ENCODE peak calls at places on chromosomes 4 and X, in nine cellular contexts. U is fibroblast of pulmonary artery; T is fibroblast of mammary gland; J is AG10803; F is WTC11; R is H1; B is stimulated activated CD8-positive, alpha-beta memory T cell treated with anti-CD3 and anti-CD28 coated beads, Interleukin-15, amount 100 ng/mL, for 4 hours; K is activated T-cell treated with anti-CD3 and anti-CD28 coated beads for 24 hours; S is T-helper 2 cell. P is an unnamed sample.

GRCh38 chr4:7303561-7303960 is 111.2 kb downstream of the SORCS2 start:
- DNase-seq in U (no peak), T (no peak), J (no peak), F (no peak), R (no peak), B (no peak), K (no peak), S (no peak), P (no peak)

GRCh38 chrX:13487731-13488505 is 81.5 kb upstream of the EGFL6 start:
- DNase-seq in U (peak), T (peak), J (peak), F (peak), R (peak), B (no peak), K (peak), S (peak), P (peak)

GRCh38 chrX:12162420-12162819 is 24.1 kb downstream of the FRMPD4 start:
- DNase-seq in U (no peak), T (peak), J (peak), F (no peak), R (no peak), B (no peak), K (no peak), S (no peak), P (no peak)

GRCh38 chrX:51876441-51876840 is 17.0 kb upstream of the MAGED1 start:
- DNase-seq in U (peak), T (peak), J (peak), F (no peak), R (no peak), B (no peak), K (no peak), S (no peak), P (no peak)

GRCh38 chr4:187235456-187236170 is 512.0 kb upstream of the FAT1 start:
- DNase-seq in U (no peak), T (no peak), J (peak), F (no peak), R (no peak), B (no peak), K (no peak), S (no peak), P (no peak)

GRCh38 chr4:178242655-178243054 is 800.4 kb upstream of the AGA start:
- DNase-seq in U (no peak), T (no peak), J (no peak), F (no peak), R (no peak), B (no peak), K (no peak), S (no peak), P (no peak)

GRCh38 chr4:94567811-94568210 is 116.1 kb downstream of the PDLIM5 start:
- DNase-seq in U (no peak), T (no peak), J (no peak), F (no peak), R (no peak), B (no peak), K (no peak), S (no peak), P (no peak)

GRCh38 chrX:29560065-29560464 is 655.3 kb upstream of the MAGEB2 start:
- DNase-seq in U (peak), T (no peak), J (no peak), F (no peak), R (no peak), B (no peak), K (no peak), S (no peak), P (no peak)

P was measured in ascending aorta.